ENCODE peak calls at places on chromosomes 1 and 21, in five cellular contexts. One of them, this sample, is unnamed.

GRCh38 chr1:176790771-176791170 is 327.8 kb downstream of the PAPPA2 start:
- DNase-seq in Calu3: no peak
- DNase-seq in A549: no peak
- DNase-seq in ascending aorta: no peak
- DNase-seq in heart left ventricle: no peak
- DNase-seq in this sample: no peak

GRCh38 chr21:16420086-16420724 is 690.4 kb downstream of the USP25 start:
- DNase-seq in Calu3: peak
- DNase-seq in A549: peak
- DNase-seq in ascending aorta: no peak
- DNase-seq in heart left ventricle: peak
- DNase-seq in this sample: peak

GRCh38 chr1:17274186-17275170 is 25.6 kb downstream of the PADI3 start:
- DNase-seq in Calu3: peak
- DNase-seq in A549: peak
- DNase-seq in ascending aorta: no peak
- DNase-seq in heart left ventricle: no peak
- DNase-seq in this sample: peak

GRCh38 chr1:94063379-94063778 is 57.6 kb downstream of the ABCA4 start:
- DNase-seq in Calu3: peak
- DNase-seq in A549: peak
- DNase-seq in ascending aorta: no peak
- DNase-seq in heart left ventricle: peak
- DNase-seq in this sample: no peak

GRCh38 chr1:116289219-116289618 is 83.8 kb upstream of the ATP1A1 start:
- DNase-seq in Calu3: no peak
- DNase-seq in A549: no peak
- DNase-seq in ascending aorta: no peak
- DNase-seq in heart left ventricle: no peak
- DNase-seq in this sample: no peak

GRCh38 chr1:6083801-6084467 is 38.2 kb downstream of the KCNAB2 start:
- DNase-seq in Calu3: no peak
- DNase-seq in A549: no peak
- DNase-seq in ascending aorta: no peak
- DNase-seq in heart left ventricle: no peak
- DNase-seq in this sample: no peak

GRCh38 chr21:39441502-39442475 is 3.8 kb downstream of the LCA5L start:
- DNase-seq in Calu3: peak
- DNase-seq in A549: peak
- DNase-seq in ascending aorta: no peak
- DNase-seq in heart left ventricle: no peak
- DNase-seq in this sample: peak

GRCh38 chr1:223189903-223190724 is 47.1 kb upstream of the TLR5 start:
- DNase-seq in Calu3: peak
- DNase-seq in A549: no peak
- DNase-seq in ascending aorta: no peak
- DNase-seq in heart left ventricle: no peak
- DNase-seq in this sample: no peak

GRCh38 chr1:209674957-209675566 is at the start of gene G0S2:
- DNase-seq in Calu3: peak
- DNase-seq in A549: no peak
- DNase-seq in ascending aorta: no peak
- DNase-seq in heart left ventricle: peak
- DNase-seq in this sample: peak

GRCh38 chr1:158998781-158999161 is 10.9 kb upstream of the IFI16 start:
- DNase-seq in Calu3: peak
- DNase-seq in A549: peak
- DNase-seq in ascending aorta: no peak
- DNase-seq in heart left ventricle: peak
- DNase-seq in this sample: peak

GRCh38 chr1:55089683-55090082 is 50.3 kb downstream of the PCSK9 start:
- DNase-seq in Calu3: no peak
- DNase-seq in A549: no peak
- DNase-seq in ascending aorta: no peak
- DNase-seq in heart left ventricle: no peak
- DNase-seq in this sample: no peak

GRCh38 chr1:190320952-190321351 is 156.7 kb downstream of the BRINP3 start:
- DNase-seq in Calu3: peak
- DNase-seq in A549: peak
- DNase-seq in ascending aorta: no peak
- DNase-seq in heart left ventricle: no peak
- DNase-seq in this sample: peak

GRCh38 chr1:218478336-218478735 is 133.2 kb downstream of the TGFB2 start:
- DNase-seq in Calu3: no peak
- DNase-seq in A549: peak
- DNase-seq in ascending aorta: no peak
- DNase-seq in heart left ventricle: no peak
- DNase-seq in this sample: no peak

GRCh38 chr1:234458352-234459027 is 20.5 kb downstream of the TARBP1 start:
- DNase-seq in Calu3: no peak
- DNase-seq in A549: peak
- DNase-seq in ascending aorta: no peak
- DNase-seq in heart left ventricle: no peak
- DNase-seq in this sample: no peak

GRCh38 chr21:43934716-43935705 is 70.0 kb downstream of the AGPAT3 start:
- DNase-seq in Calu3: no peak
- DNase-seq in A549: no peak
- DNase-seq in ascending aorta: no peak
- DNase-seq in heart left ventricle: no peak
- DNase-seq in this sample: no peak

GRCh38 chr1:21258331-21259134 is 31.7 kb downstream of the ECE1 start:
- DNase-seq in Calu3: no peak
- DNase-seq in A549: no peak
- DNase-seq in ascending aorta: no peak
- DNase-seq in heart left ventricle: no peak
- DNase-seq in this sample: no peak

GRCh38 chr21:14675774-14676530 is 129.8 kb upstream of the SAMSN1 start:
- DNase-seq in Calu3: no peak
- DNase-seq in A549: no peak
- DNase-seq in ascending aorta: no peak
- DNase-seq in heart left ventricle: no peak
- DNase-seq in this sample: no peak

GRCh38 chr1:154857441-154858215 is 12.5 kb downstream of the KCNN3 start:
- DNase-seq in Calu3: no peak
- DNase-seq in A549: no peak
- DNase-seq in ascending aorta: no peak
- DNase-seq in heart left ventricle: no peak
- DNase-seq in this sample: no peak

GRCh38 chr1:209895709-209896108 is 42.3 kb upstream of the SYT14 start:
- DNase-seq in Calu3: peak
- DNase-seq in A549: no peak
- DNase-seq in ascending aorta: no peak
- DNase-seq in heart left ventricle: no peak
- DNase-seq in this sample: no peak

GRCh38 chr1:115654125-115654524 is 12.4 kb downstream of the VANGL1 start:
- DNase-seq in Calu3: no peak
- DNase-seq in A549: no peak
- DNase-seq in ascending aorta: no peak
- DNase-seq in heart left ventricle: no peak
- DNase-seq in this sample: no peak

GRCh38 chr1:153431427-153431826 is 15.1 kb downstream of the S100A7A start:
- DNase-seq in Calu3: no peak
- DNase-seq in A549: no peak
- DNase-seq in ascending aorta: no peak
- DNase-seq in heart left ventricle: no peak
- DNase-seq in this sample: no peak

GRCh38 chr1:59445040-59445439 is 148.1 kb downstream of the FGGY start:
- DNase-seq in Calu3: peak
- DNase-seq in A549: peak
- DNase-seq in ascending aorta: no peak
- DNase-seq in heart left ventricle: no peak
- DNase-seq in this sample: no peak

GRCh38 chr1:110006516-110006915 is 22.0 kb downstream of the AHCYL1 start:
- DNase-seq in Calu3: no peak
- DNase-seq in A549: no peak
- DNase-seq in ascending aorta: no peak
- DNase-seq in heart left ventricle: no peak
- DNase-seq in this sample: no peak

GRCh38 chr1:155729031-155729898 is 40.4 kb downstream of the DAP3 start:
- DNase-seq in Calu3: peak
- DNase-seq in A549: peak
- DNase-seq in ascending aorta: no peak
- DNase-seq in heart left ventricle: peak
- DNase-seq in this sample: peak

GRCh38 chr1:12166834-12167492 is at the start of gene TNFRSF1B:
- DNase-seq in Calu3: peak
- DNase-seq in A549: no peak
- DNase-seq in ascending aorta: no peak
- DNase-seq in heart left ventricle: peak
- DNase-seq in this sample: peak

GRCh38 chr21:14236180-14236579 is 20.2 kb downstream of the RBM11 start:
- DNase-seq in Calu3: no peak
- DNase-seq in A549: no peak
- DNase-seq in ascending aorta: no peak
- DNase-seq in heart left ventricle: no peak
- DNase-seq in this sample: no peak

GRCh38 chr1:178954291-178954690 is 71.4 kb upstream of the FAM20B start:
- DNase-seq in Calu3: no peak
- DNase-seq in A549: no peak
- DNase-seq in ascending aorta: no peak
- DNase-seq in heart left ventricle: no peak
- DNase-seq in this sample: no peak

GRCh38 chr1:30816211-30817082 is 58.9 kb upstream of the LAPTM5 start:
- DNase-seq in Calu3: peak
- DNase-seq in A549: no peak
- DNase-seq in ascending aorta: no peak
- DNase-seq in heart left ventricle: peak
- DNase-seq in this sample: peak

GRCh38 chr21:22106720-22107410 is 1108.7 kb downstream of the NCAM2 start:
- DNase-seq in Calu3: no peak
- DNase-seq in A549: no peak
- DNase-seq in ascending aorta: no peak
- DNase-seq in heart left ventricle: no peak
- DNase-seq in this sample: no peak

GRCh38 chr1:68819190-68819829 is 322.4 kb upstream of the DEPDC1 start:
- DNase-seq in Calu3: no peak
- DNase-seq in A549: peak
- DNase-seq in ascending aorta: no peak
- DNase-seq in heart left ventricle: no peak
- DNase-seq in this sample: peak

GRCh38 chr1:34162852-34163766 is 1.9 kb downstream of the CSMD2 start:
- DNase-seq in Calu3: peak
- DNase-seq in A549: peak
- DNase-seq in ascending aorta: peak
- DNase-seq in heart left ventricle: peak
- DNase-seq in this sample: peak
- TF ChIP-seq CTCF in Calu3: no peak
- TF ChIP-seq CTCF in A549: peak
- TF ChIP-seq CTCF in ascending aorta: peak
- TF ChIP-seq CTCF in heart left ventricle: peak
- TF ChIP-seq CTCF in this sample: peak

GRCh38 chr1:107477233-107477632 is 336.4 kb downstream of the NTNG1 start:
- DNase-seq in Calu3: no peak
- DNase-seq in A549: peak
- DNase-seq in ascending aorta: no peak
- DNase-seq in heart left ventricle: no peak
- DNase-seq in this sample: no peak
- TF ChIP-seq CTCF in Calu3: no peak
- TF ChIP-seq CTCF in A549: no peak
- TF ChIP-seq CTCF in ascending aorta: no peak
- TF ChIP-seq CTCF in heart left ventricle: no peak
- TF ChIP-seq CTCF in this sample: peak

GRCh38 chr1:197327776-197328364 is 59.8 kb downstream of the CRB1 start:
- DNase-seq in Calu3: no peak
- DNase-seq in A549: peak
- DNase-seq in ascending aorta: no peak
- DNase-seq in heart left ventricle: no peak
- DNase-seq in this sample: no peak
- TF ChIP-seq CTCF in Calu3: peak
- TF ChIP-seq CTCF in A549: peak
- TF ChIP-seq CTCF in ascending aorta: peak
- TF ChIP-seq CTCF in heart left ventricle: peak
- TF ChIP-seq CTCF in this sample: peak

GRCh38 chr1:199759268-199759724 is 268.2 kb upstream of the NR5A2 start:
- DNase-seq in Calu3: peak
- DNase-seq in A549: peak
- DNase-seq in ascending aorta: no peak
- DNase-seq in heart left ventricle: no peak
- DNase-seq in this sample: no peak

GRCh38 chr1:199753513-199753912 is 274.0 kb upstream of the NR5A2 start:
- DNase-seq in Calu3: no peak
- DNase-seq in A549: no peak
- DNase-seq in ascending aorta: no peak
- DNase-seq in heart left ventricle: no peak
- DNase-seq in this sample: no peak

GRCh38 chr1:199762567-199762966 is 264.9 kb upstream of the NR5A2 start:
- DNase-seq in Calu3: no peak
- DNase-seq in A549: no peak
- DNase-seq in ascending aorta: no peak
- DNase-seq in heart left ventricle: no peak
- DNase-seq in this sample: no peak

DNA sequence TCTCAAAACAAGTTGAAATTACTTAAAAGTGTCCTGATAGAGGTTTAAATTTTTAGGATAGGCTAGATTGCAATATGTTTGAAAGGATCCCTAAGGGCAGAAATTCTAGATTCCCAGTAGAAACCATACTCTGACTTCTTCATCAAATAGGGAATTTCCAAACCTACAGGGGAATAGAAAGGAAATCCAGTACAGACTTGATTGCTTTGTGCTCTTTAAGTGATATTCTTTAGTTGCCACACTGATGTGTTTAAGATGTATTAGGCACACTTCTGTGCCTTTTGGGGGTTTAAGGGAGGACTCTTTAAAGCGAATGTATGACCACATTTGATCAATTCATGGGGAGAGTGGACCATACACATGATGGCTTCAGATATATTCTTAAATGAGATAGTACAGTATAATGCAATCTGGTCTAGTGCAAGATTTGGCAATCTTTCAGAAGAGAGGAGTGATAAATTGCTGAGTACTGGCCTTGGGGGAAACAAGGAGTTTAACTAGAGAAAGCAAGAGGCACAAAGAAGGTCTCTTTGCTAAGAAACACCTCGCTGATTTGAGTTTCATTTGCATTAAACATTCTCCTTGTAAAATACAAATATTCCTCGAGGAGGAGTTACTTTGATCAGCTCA is 268.8 kb upstream of the NR5A2 start:
- DNase-seq in Calu3: no peak
- DNase-seq in A549: no peak
- DNase-seq in ascending aorta: no peak
- DNase-seq in heart left ventricle: no peak
- DNase-seq in this sample: no peak
- TF ChIP-seq CTCF in Calu3: no peak
- TF ChIP-seq CTCF in A549: no peak
- TF ChIP-seq CTCF in ascending aorta: no peak
- TF ChIP-seq CTCF in heart left ventricle: no peak
- TF ChIP-seq CTCF in this sample: no peak

GRCh38 chr1:44024031-44024902 is 7.0 kb downstream of the SLC6A9 start:
- DNase-seq in Calu3: no peak
- DNase-seq in A549: no peak
- DNase-seq in ascending aorta: no peak
- DNase-seq in heart left ventricle: no peak
- DNase-seq in this sample: no peak
- TF ChIP-seq CTCF in Calu3: no peak
- TF ChIP-seq CTCF in A549: no peak
- TF ChIP-seq CTCF in ascending aorta: no peak
- TF ChIP-seq CTCF in heart left ventricle: no peak
- TF ChIP-seq CTCF in this sample: no peak

GRCh38 chr1:181587870-181588438 is 104.6 kb downstream of the CACNA1E start:
- DNase-seq in Calu3: no peak
- DNase-seq in A549: no peak
- DNase-seq in ascending aorta: no peak
- DNase-seq in heart left ventricle: no peak
- DNase-seq in this sample: peak
- TF ChIP-seq CTCF in Calu3: no peak
- TF ChIP-seq CTCF in A549: no peak
- TF ChIP-seq CTCF in ascending aorta: no peak
- TF ChIP-seq CTCF in heart left ventricle: no peak
- TF ChIP-seq CTCF in this sample: peak

This sample was measured in endothelial cell.